ENCODE peak calls at places on chromosomes 1 and 21, in five cellular contexts. Q, X, S, E and B are unnamed samples.
A peak's percentile ranks its signal among the peaks of the same experiment; 100 is the strongest.

GRCh38 chr1:159900086-159900680 is at the start of gene CFAP45:
- DNase-seq in Q (peak; percentile 66), E (peak; percentile 92), X (peak; percentile 68), S (peak; percentile 89), B (peak; percentile 83)

GRCh38 chr1:117117697-117118096 is 3.9 kb downstream of the TRIM45 start:
- DNase-seq in Q (no peak), S (no peak), E (no peak), X (no peak), B (no peak)

GRCh38 chr21:43740497-43741156 is 21.7 kb downstream of the PDXK start:
- DNase-seq in Q (peak; percentile 45), E (peak; percentile 63), S (peak; percentile 45), X (peak; percentile 31), B (no peak)

GRCh38 chr21:28104346-28104745 is 888.3 kb downstream of the LTN1 start:
- DNase-seq in S (no peak), E (no peak), X (no peak), Q (no peak), B (no peak)

GRCh38 chr1:75317976-75318375 is 183.8 kb downstream of the LHX8 start:
- DNase-seq in Q (no peak), E (no peak), S (no peak), X (no peak), B (no peak)

GRCh38 chr1:83097715-83098613 is 901.0 kb downstream of the TTLL7 start:
- DNase-seq in S (no peak), Q (no peak), X (no peak), E (no peak), B (no peak)

GRCh38 chr1:247854899-247855545 is 2.0 kb upstream of the TRIM58 start:
- DNase-seq in Q (no peak), E (no peak), X (no peak), S (no peak), B (no peak)

GRCh38 chr1:82329226-82329625 is 528.5 kb downstream of the ADGRL2 start:
- DNase-seq in E (no peak), Q (no peak), S (no peak), X (no peak), B (no peak)

GRCh38 chr1:218374972-218375371 is 29.8 kb downstream of the TGFB2 start:
- DNase-seq in E (no peak), X (no peak), Q (peak; percentile 49), S (no peak), B (no peak)

GRCh38 chr1:168178227-168178637 is 530 bp upstream of the TIPRL start:
- DNase-seq in E (no peak), X (no peak), S (no peak), Q (no peak), B (no peak)

GRCh38 chr21:35120631-35121180 is 71.6 kb upstream of the RUNX1 start:
- DNase-seq in Q (no peak), E (no peak), X (no peak), S (no peak), B (no peak)

GRCh38 chr21:39575778-39576177 is 37.0 kb upstream of the B3GALT5 start:
- DNase-seq in Q (peak; percentile 6), E (no peak), S (no peak), X (no peak), B (no peak)

GRCh38 chr1:168106274-168106673 is 30.5 kb downstream of the GPR161 start:
- DNase-seq in X (no peak), E (no peak), Q (no peak), S (no peak), B (no peak)

GRCh38 chr1:231106347-231106746 is 55.5 kb upstream of the TRIM67 start:
- DNase-seq in S (peak; percentile 75), X (no peak), Q (peak; percentile 49), E (no peak), B (no peak)

GRCh38 chr1:19643113-19643512 is 998 bp upstream of the NBL1 start:
- DNase-seq in X (no peak), S (no peak), E (no peak), Q (peak; percentile 47), B (no peak)

GRCh38 chr1:228002792-228003191 is 4.0 kb upstream of the WNT3A start:
- DNase-seq in X (no peak), Q (no peak), S (no peak), E (no peak), B (no peak)

GRCh38 chr1:14800500-14801069 is 202.1 kb downstream of the KAZN start:
- DNase-seq in E (no peak), X (no peak), S (no peak), Q (no peak), B (no peak)

GRCh38 chr1:117481410-117481809 is 114.2 kb downstream of the MAN1A2 start:
- DNase-seq in S (no peak), Q (no peak), X (no peak), E (no peak), B (no peak)

GRCh38 chr1:19735419-19736127 is 64.1 kb downstream of the TMCO4 start:
- DNase-seq in X (no peak), S (peak; percentile 93), E (no peak), Q (peak; percentile 100), B (no peak)

GRCh38 chr1:167373398-167373797 is 144.9 kb downstream of the CD247 start:
- DNase-seq in Q (peak; percentile 69), E (no peak), S (peak; percentile 56), X (no peak), B (no peak)

GRCh38 chr21:46355161-46356004 is 31.4 kb downstream of the PCNT start:
- DNase-seq in X (no peak), Q (no peak), E (no peak), S (no peak), B (no peak)

GRCh38 chr1:177915641-177916040 is 54.2 kb downstream of the SEC16B start:
- DNase-seq in S (no peak), E (no peak), Q (no peak), X (no peak), B (no peak)

GRCh38 chr1:113975211-113975895 is 3.9 kb upstream of the OLFML3 start:
- DNase-seq in Q (no peak), S (peak; percentile 45), X (no peak), E (no peak), B (no peak)

GRCh38 chr1:116529199-116529616 is 41.6 kb downstream of the CD58 start:
- DNase-seq in E (no peak), S (no peak), X (no peak), Q (peak; percentile 14), B (no peak)

GRCh38 chr21:43631411-43632107 is 27.7 kb downstream of the HSF2BP start:
- DNase-seq in S (no peak), Q (no peak), E (no peak), X (no peak), B (no peak)

GRCh38 chr1:203291201-203292096 is 13.9 kb upstream of the BTG2 start:
- DNase-seq in S (no peak), Q (no peak), E (no peak), X (no peak), B (no peak)

GRCh38 chr1:33709174-33709573 is 154.7 kb upstream of the HMGB4 start:
- DNase-seq in Q (no peak), S (no peak), X (no peak), E (no peak), B (peak; percentile 8)

GRCh38 chr1:46413596-46413985 is 19.5 kb downstream of the FAAH start:
- DNase-seq in E (peak; percentile 71), S (peak; percentile 6), X (no peak), Q (no peak), B (no peak)

GRCh38 chr21:43919283-43919682 is 54.3 kb downstream of the AGPAT3 start:
- DNase-seq in Q (no peak), X (no peak), E (no peak), S (no peak), B (no peak)

DNA sequence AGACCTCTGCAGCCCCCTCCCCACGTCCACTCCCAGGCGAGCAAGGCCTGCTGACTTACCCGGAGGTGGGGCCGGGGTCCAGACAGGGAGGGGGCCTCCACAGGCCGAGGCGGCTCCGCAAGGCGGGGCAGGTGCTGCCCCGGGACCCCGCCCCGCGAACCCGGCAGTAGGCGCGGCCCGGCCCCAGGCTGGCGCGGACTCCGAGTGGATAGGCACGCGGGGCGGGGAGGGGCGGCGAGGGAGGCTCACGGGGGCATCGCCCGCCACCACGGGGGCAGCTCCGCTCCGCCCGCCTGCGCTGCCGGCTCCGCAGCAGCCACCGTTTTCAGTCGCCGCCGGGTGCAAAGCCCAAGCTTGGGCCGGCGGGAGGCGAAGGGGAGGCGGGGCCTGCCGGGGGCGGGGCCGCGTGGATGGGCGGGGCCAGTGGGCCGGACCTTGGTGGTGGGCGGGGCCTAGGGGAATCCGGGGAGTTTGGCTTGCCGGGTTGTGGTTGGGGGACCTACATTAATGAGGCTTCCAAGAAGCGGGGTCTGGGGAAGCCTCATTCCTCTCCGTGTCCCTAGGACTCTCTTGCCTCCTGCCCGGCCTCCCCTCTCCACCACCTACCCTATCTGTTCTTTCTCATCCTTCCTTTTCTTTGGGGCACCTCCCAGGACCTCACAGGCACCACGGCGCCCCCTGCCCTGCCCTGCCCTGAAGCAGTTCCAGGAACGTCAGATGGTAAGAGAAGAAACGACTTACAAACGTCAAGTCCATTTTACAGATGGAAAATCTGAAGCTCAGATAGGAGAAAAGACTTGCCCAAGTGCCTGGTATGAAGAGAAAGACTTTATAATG is at the start of gene RIMS3:
- DNase-seq in E (peak; percentile 86), X (peak; percentile 79), Q (peak; percentile 18), S (peak; percentile 46), B (peak; percentile 91)
- TF ChIP-seq CTCF in E (no peak), X (peak; percentile 25), Q (no peak), S (no peak), B (no peak)

GRCh38 chr1:236753964-236754363 is 41.1 kb upstream of the MTR start:
- DNase-seq in X (no peak), S (no peak), Q (no peak), E (no peak), B (no peak)
- TF ChIP-seq CTCF in X (no peak), S (no peak), Q (no peak), E (no peak), B (no peak)

DNA sequence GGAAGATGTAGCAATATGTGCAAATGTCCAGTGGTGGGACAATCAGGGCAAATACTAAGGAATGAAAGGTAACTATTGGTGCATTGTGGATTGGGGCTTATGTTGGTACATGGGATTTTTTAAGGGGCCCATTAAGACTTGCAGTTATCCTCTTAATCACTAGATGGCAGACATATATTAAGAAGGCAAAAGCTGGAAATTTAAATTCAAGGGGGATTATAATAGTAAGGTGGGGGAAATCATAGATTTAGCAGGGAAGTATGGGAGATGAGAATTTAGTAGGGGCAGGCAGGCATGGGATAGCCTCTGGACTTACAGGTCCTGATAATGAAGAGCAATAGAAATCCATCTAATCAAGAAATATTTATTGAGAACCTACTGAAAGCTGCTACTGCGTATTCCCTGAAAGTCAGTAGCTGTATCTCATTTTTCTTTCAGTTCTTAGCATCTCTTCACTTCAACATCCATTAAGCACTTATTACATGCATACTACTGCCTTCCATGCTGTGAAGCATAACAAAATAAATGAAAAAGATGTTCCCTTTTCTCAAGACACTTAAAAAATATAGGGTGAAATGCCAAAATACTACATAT is 251.8 kb downstream of the CRB1 start:
- DNase-seq in S (peak; percentile 42), Q (peak; percentile 20), X (no peak), E (no peak), B (no peak)
- TF ChIP-seq CTCF in S (peak; percentile 54), Q (peak; percentile 43), X (peak; percentile 36), E (no peak), B (peak; percentile 64)

DNA sequence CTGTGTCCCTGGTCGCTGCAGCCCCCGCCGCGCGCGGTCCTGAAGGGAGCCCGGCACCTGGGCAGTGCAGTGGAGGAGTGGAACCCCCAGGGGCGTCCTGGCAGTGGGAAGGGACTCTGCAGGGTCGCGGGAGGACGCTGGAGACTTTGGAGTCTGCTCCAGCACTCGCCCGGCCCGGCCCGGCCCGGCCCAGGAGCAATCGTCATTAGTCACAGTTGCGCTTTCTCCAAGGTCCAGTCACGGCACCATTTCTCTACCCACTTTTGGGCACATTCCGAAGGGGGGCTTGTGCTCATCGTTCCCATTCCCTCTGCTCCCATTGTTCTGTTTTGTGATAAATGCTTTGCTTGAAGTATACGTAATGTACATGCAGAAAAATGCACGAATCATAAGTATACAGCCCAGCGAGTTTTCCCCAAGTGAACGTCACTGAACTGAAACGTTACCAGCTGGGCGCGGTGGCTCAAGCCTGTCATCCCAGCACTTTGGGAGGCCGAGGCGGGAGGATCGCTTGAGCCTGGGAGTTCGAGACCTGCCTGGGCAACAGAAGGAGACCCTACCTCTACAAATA is 996 bp downstream of the THAP3 start:
- DNase-seq in X (no peak), E (no peak), S (peak; percentile 50), Q (peak; percentile 76), B (no peak)
- TF ChIP-seq CTCF in X (no peak), E (no peak), S (no peak), Q (no peak), B (no peak)